ENCODE peak calls at places on chromosomes 11 and 22, in six cellular contexts. Z is IMR-90, C is adipocyte, G is fibroblast of lung, M is aorta, O is neuronal stem cell. B is an unnamed sample.

GRCh38 chr22:25172153-25172552 is 27.5 kb upstream of the CRYBB3 start:
- DNase-seq in Z (no peak), C (no peak), G (no peak), M (no peak), O (no peak), B (no peak)

GRCh38 chr11:45913514-45913913 is 4.2 kb downstream of the PEX16 start:
- DNase-seq in Z (no peak), C (no peak), G (no peak), M (no peak), O (no peak), B (no peak)

GRCh38 chr22:32801436-32802290 is at the start of gene TIMP3:
- DNase-seq in Z (peak; percentile 82), C (peak; percentile 93), G (peak; percentile 90), M (peak; percentile 87), O (peak; percentile 69), B (peak; percentile 86)

GRCh38 chr11:75346296-75346695 is 5.2 kb downstream of the ARRB1 start:
- DNase-seq in Z (no peak), C (no peak), G (no peak), M (peak; percentile 17), O (no peak), B (no peak)

GRCh38 chr11:4539603-4540219 is 5.3 kb upstream of the OR52M1 start:
- DNase-seq in Z (peak; percentile 29), C (peak; percentile 61), G (peak; percentile 31), M (peak; percentile 63), O (peak; percentile 53), B (peak; percentile 75)

GRCh38 chr11:15170170-15170569 is 55.4 kb downstream of the INSC start:
- DNase-seq in Z (peak; percentile 54), C (peak; percentile 44), G (no peak), M (no peak), O (no peak), B (no peak)

GRCh38 chr11:77067776-77068460 is 1.1 kb downstream of the CAPN5 start:
- DNase-seq in Z (no peak), C (no peak), G (no peak), M (peak; percentile 33), O (no peak), B (no peak)

GRCh38 chr22:43891360-43892182 is at the start of gene PNPLA5:
- DNase-seq in Z (peak; percentile 38), C (peak; percentile 36), G (no peak), M (peak; percentile 28), O (no peak), B (peak; percentile 68)

GRCh38 chr11:133516845-133517244 is 15.5 kb downstream of the OPCML start:
- DNase-seq in Z (no peak), C (no peak), G (no peak), M (no peak), O (no peak), B (no peak)

GRCh38 chr11:68122936-68123539 is 1.9 kb upstream of the CHKA start:
- DNase-seq in Z (no peak), C (no peak), G (no peak), M (no peak), O (no peak), B (no peak)

GRCh38 chr11:66007201-66007634 is 4.6 kb upstream of the CST6 start:
- DNase-seq in Z (no peak), C (no peak), G (no peak), M (peak; percentile 48), O (no peak), B (no peak)
- H3K9me3 ChIP-seq in Z (no peaks in the 10 kb centered on the region), C (no peaks in the 10 kb centered on the region), G (no peaks in the 10 kb centered on the region), M (no peaks in the 10 kb centered on the region), O (peaks cover 2% of the 10 kb centered on the region), B (no peaks in the 10 kb centered on the region)

GRCh38 chr11:2207212-2207611 is 35.6 kb upstream of the TH start:
- DNase-seq in Z (no peak), C (no peak), G (no peak), M (no peak), O (no peak), B (peak; percentile 66)

GRCh38 chr11:2207773-2208621 is 36.4 kb upstream of the TH start:
- DNase-seq in Z (no peak), C (no peak), G (no peak), M (no peak), O (no peak), B (peak; percentile 51)

GRCh38 chr11:2209370-2209801 is 37.8 kb upstream of the TH start:
- DNase-seq in Z (no peak), C (no peak), G (no peak), M (no peak), O (no peak), B (peak; percentile 61)

GRCh38 chr11:2209900-2210321 is 38.3 kb upstream of the TH start:
- DNase-seq in Z (no peak), C (no peak), G (no peak), M (peak; percentile 42), O (no peak), B (peak; percentile 56)

GRCh38 chr11:2208691-2209369 is 37.2 kb upstream of the TH start:
- DNase-seq in Z (no peak), C (no peak), G (no peak), M (no peak), O (no peak), B (peak; percentile 64)
- H3K4me3 ChIP-seq in Z (no peak overlapping the region), C (no peak overlapping the region), G (no peak overlapping the region), M (no peak overlapping the region), O (no peak overlapping the region), B (no peak overlapping the region)

GRCh38 chr11:8908099-8908498 is 2.9 kb upstream of the AKIP1 start:
- DNase-seq in Z (no peak), C (no peak), G (no peak), M (no peak), O (no peak), B (no peak)

GRCh38 chr11:8911040-8911823 is at the start of gene AKIP1:
- DNase-seq in Z (peak; percentile 94), C (peak; percentile 98), G (peak; percentile 95), M (peak; percentile 98), O (peak; percentile 98), B (peak; percentile 95)

GRCh38 chr11:8913961-8914660 is 3.1 kb downstream of the AKIP1 start:
- DNase-seq in Z (peak; percentile 39), C (peak; percentile 50), G (peak; percentile 43), M (no peak), O (peak; percentile 27), B (no peak)

GRCh38 chr11:8907116-8907515 is 3.9 kb upstream of the AKIP1 start:
- DNase-seq in Z (no peak), C (peak; percentile 10), G (no peak), M (no peak), O (no peak), B (no peak)

DNA sequence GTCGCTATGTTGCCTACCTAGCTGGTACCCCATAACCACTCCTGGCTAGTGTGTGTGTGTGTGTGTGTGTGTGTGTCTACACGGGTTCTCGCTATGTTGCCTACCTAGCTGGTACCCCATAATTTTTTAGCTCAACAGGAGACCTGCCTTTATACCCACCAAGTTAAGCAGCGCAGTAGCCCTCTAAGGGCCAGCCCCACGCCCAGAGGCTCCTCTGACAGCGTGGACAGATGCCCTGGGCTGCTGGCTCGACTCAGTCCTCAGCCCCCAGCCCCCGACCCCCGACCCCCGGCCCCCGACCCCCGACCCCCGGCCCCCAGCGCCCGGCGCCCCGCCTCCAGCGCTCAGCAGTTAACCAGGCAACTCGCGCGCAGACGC is 338 bp upstream of the AKIP1 start:
- DNase-seq in Z (no peak), C (no peak), G (no peak), M (no peak), O (no peak), B (no peak)
- H3K4me1 ChIP-seq in Z (peaks cover 11% of the 10 kb centered on the region), C (peaks cover 36% of the 10 kb centered on the region), G (peaks cover 12% of the 10 kb centered on the region), M (peaks cover 5% of the 10 kb centered on the region), O (peaks cover 13% of the 10 kb centered on the region), B (peaks cover 10% of the 10 kb centered on the region)

GRCh38 chr22:47391169-47392053 is 629.0 kb downstream of the TBC1D22A start:
- DNase-seq in Z (no peak), C (no peak), G (no peak), M (peak; percentile 34), O (no peak), B (peak; percentile 53)
- H3K9me3 ChIP-seq in Z (peaks cover 21% of the 10 kb centered on the region), C (no peaks in the 10 kb centered on the region), G (no peaks in the 10 kb centered on the region), M (no peaks in the 10 kb centered on the region), O (peaks cover 89% of the 10 kb centered on the region), B (no peaks in the 10 kb centered on the region)

GRCh38 chr11:64588701-64589100 is 2.3 kb upstream of the SLC22A12 start:
- DNase-seq in Z (no peak), C (no peak), G (no peak), M (no peak), O (no peak), B (no peak)
- H3K4me3 ChIP-seq in Z (no peak overlapping the region), C (no peak overlapping the region), G (no peak overlapping the region), M (no peak overlapping the region), O (no peak overlapping the region), B (no peak overlapping the region)

GRCh38 chr22:46752286-46752685 is 10.2 kb upstream of the TBC1D22A start:
- DNase-seq in Z (no peak), C (no peak), G (no peak), M (no peak), O (no peak), B (no peak)
- H3K4me1 ChIP-seq in Z (peaks cover 34% of the 10 kb centered on the region), C (peaks cover 34% of the 10 kb centered on the region), G (peaks cover 32% of the 10 kb centered on the region), M (no peaks in the 10 kb centered on the region), O (peaks cover 7% of the 10 kb centered on the region), B (peaks cover 28% of the 10 kb centered on the region)

GRCh38 chr22:47245286-47245685 is 482.8 kb downstream of the TBC1D22A start:
- DNase-seq in Z (no peak), C (no peak), G (no peak), M (no peak), O (no peak), B (no peak)

GRCh38 chr22:47248925-47249324 is 486.5 kb downstream of the TBC1D22A start:
- DNase-seq in Z (no peak), C (no peak), G (no peak), M (no peak), O (no peak), B (no peak)

GRCh38 chr22:47249370-47249928 is 487.0 kb downstream of the TBC1D22A start:
- DNase-seq in Z (no peak), C (no peak), G (no peak), M (no peak), O (no peak), B (no peak)

GRCh38 chr22:47245786-47246185 is 483.3 kb downstream of the TBC1D22A start:
- DNase-seq in Z (no peak), C (no peak), G (no peak), M (no peak), O (no peak), B (no peak)

DNA sequence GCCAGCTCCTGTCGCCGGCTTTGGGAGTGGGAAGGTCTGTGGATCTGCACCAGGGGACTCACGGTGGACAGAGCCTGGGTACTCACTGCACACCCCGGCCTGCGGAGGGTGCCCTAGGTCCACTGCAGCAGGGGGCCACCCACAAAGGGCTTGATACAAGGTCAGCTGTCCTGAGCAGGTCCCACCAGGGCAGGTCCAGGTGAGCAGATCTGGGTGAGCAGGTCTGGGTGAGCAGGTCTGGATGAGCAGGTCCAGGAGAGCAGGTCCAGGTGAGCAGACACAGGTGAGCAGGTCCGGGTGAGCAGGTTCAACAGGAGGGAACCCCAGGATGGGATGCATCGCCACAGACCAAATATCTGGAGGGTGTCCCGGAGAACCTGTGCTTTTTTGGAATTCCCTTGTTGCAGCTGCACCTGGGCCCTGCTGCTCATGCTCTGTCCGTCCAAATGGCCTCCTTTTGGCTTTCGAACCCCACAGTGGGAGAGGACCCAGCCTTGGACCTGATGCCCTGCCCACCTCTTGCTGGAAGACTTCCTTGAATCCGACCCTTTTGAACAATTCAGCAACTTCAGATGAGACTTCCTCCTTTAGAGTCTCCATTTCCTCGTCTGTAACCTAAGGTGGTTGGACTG is 485.3 kb downstream of the TBC1D22A start:
- DNase-seq in Z (no peak), C (no peak), G (no peak), M (no peak), O (no peak), B (no peak)
- H3K9me3 ChIP-seq in Z (no peaks in the 10 kb centered on the region), C (peaks cover 18% of the 10 kb centered on the region), G (no peaks in the 10 kb centered on the region), M (no peaks in the 10 kb centered on the region), O (peaks cover 66% of the 10 kb centered on the region), B (peaks cover 14% of the 10 kb centered on the region)